ENCODE peak calls at places on chromosomes 11 and 22, in four cellular contexts. One of them, this sample, is unnamed.

GRCh38 chr11:13880719-13881118 is 81.8 kb upstream of the SPON1 start:
- DNase-seq in stromal cell of bone marrow: no peak
- DNase-seq in A549: no peak
- DNase-seq in activated naive CD8-positive, alpha-beta T cell treated with anti-CD3 and anti-CD28 coated beads, Interleukin-2, amount 50 U/mL, for 24 hours: no peak
- DNase-seq in this sample: no peak

GRCh38 chr11:13962562-13963168 is at the start of gene SPON1:
- DNase-seq in stromal cell of bone marrow: no peak
- DNase-seq in A549: no peak
- DNase-seq in activated naive CD8-positive, alpha-beta T cell treated with anti-CD3 and anti-CD28 coated beads, Interleukin-2, amount 50 U/mL, for 24 hours: peak; percentile 53
- DNase-seq in this sample: peak; percentile 55

GRCh38 chr11:66317766-66318575 is 1.1 kb upstream of the CD248 start:
- DNase-seq in stromal cell of bone marrow: peak; percentile 80
- DNase-seq in A549: no peak
- DNase-seq in activated naive CD8-positive, alpha-beta T cell treated with anti-CD3 and anti-CD28 coated beads, Interleukin-2, amount 50 U/mL, for 24 hours: peak; percentile 74
- DNase-seq in this sample: peak; percentile 91

GRCh38 chr11:132576706-132577105 is 955.6 kb downstream of the OPCML start:
- DNase-seq in stromal cell of bone marrow: peak; percentile 82
- DNase-seq in A549: no peak
- DNase-seq in activated naive CD8-positive, alpha-beta T cell treated with anti-CD3 and anti-CD28 coated beads, Interleukin-2, amount 50 U/mL, for 24 hours: no peak
- DNase-seq in this sample: no peak

GRCh38 chr11:117815262-117815803 is 9.2 kb downstream of the FXYD2 start:
- DNase-seq in stromal cell of bone marrow: no peak
- DNase-seq in A549: no peak
- DNase-seq in activated naive CD8-positive, alpha-beta T cell treated with anti-CD3 and anti-CD28 coated beads, Interleukin-2, amount 50 U/mL, for 24 hours: peak; percentile 74
- DNase-seq in this sample: peak; percentile 66

GRCh38 chr22:50308597-50308935 is 1.1 kb upstream of the PLXNB2 start:
- DNase-seq in stromal cell of bone marrow: no peak
- DNase-seq in A549: no peak
- DNase-seq in activated naive CD8-positive, alpha-beta T cell treated with anti-CD3 and anti-CD28 coated beads, Interleukin-2, amount 50 U/mL, for 24 hours: no peak
- DNase-seq in this sample: no peak

GRCh38 chr11:128738942-128739341 is 45.1 kb downstream of the FLI1 start:
- DNase-seq in stromal cell of bone marrow: no peak
- DNase-seq in A549: no peak
- DNase-seq in activated naive CD8-positive, alpha-beta T cell treated with anti-CD3 and anti-CD28 coated beads, Interleukin-2, amount 50 U/mL, for 24 hours: no peak
- DNase-seq in this sample: no peak

GRCh38 chr22:17931400-17931825 is 92.9 kb downstream of the MICAL3 start:
- DNase-seq in stromal cell of bone marrow: no peak
- DNase-seq in A549: no peak
- DNase-seq in activated naive CD8-positive, alpha-beta T cell treated with anti-CD3 and anti-CD28 coated beads, Interleukin-2, amount 50 U/mL, for 24 hours: no peak
- DNase-seq in this sample: no peak

GRCh38 chr11:71240865-71241691 is 11.3 kb downstream of the SHANK2 start:
- DNase-seq in stromal cell of bone marrow: peak; percentile 64
- DNase-seq in A549: peak; percentile 38
- DNase-seq in activated naive CD8-positive, alpha-beta T cell treated with anti-CD3 and anti-CD28 coated beads, Interleukin-2, amount 50 U/mL, for 24 hours: no peak
- DNase-seq in this sample: no peak

GRCh38 chr11:118046964-118047700 is 29.7 kb upstream of the TMPRSS4 start:
- DNase-seq in stromal cell of bone marrow: no peak
- DNase-seq in A549: no peak
- DNase-seq in activated naive CD8-positive, alpha-beta T cell treated with anti-CD3 and anti-CD28 coated beads, Interleukin-2, amount 50 U/mL, for 24 hours: peak; percentile 38
- DNase-seq in this sample: no peak

GRCh38 chr11:12599408-12600143 is 74.6 kb upstream of the TEAD1 start:
- DNase-seq in stromal cell of bone marrow: no peak
- DNase-seq in A549: peak; percentile 41
- DNase-seq in activated naive CD8-positive, alpha-beta T cell treated with anti-CD3 and anti-CD28 coated beads, Interleukin-2, amount 50 U/mL, for 24 hours: peak; percentile 55
- DNase-seq in this sample: peak; percentile 4

GRCh38 chr11:17734986-17735822 is 623 bp downstream of the KCNC1 start:
- DNase-seq in stromal cell of bone marrow: peak; percentile 41
- DNase-seq in A549: peak; percentile 56
- DNase-seq in activated naive CD8-positive, alpha-beta T cell treated with anti-CD3 and anti-CD28 coated beads, Interleukin-2, amount 50 U/mL, for 24 hours: peak; percentile 52
- DNase-seq in this sample: no peak

GRCh38 chr11:57903441-57904123 is 120.1 kb upstream of the OR9Q1 start:
- DNase-seq in stromal cell of bone marrow: no peak
- DNase-seq in A549: peak; percentile 30
- DNase-seq in activated naive CD8-positive, alpha-beta T cell treated with anti-CD3 and anti-CD28 coated beads, Interleukin-2, amount 50 U/mL, for 24 hours: peak; percentile 50
- DNase-seq in this sample: no peak

GRCh38 chr11:40401132-40401853 is 1058.2 kb downstream of the LRRC4C start:
- DNase-seq in stromal cell of bone marrow: no peak
- DNase-seq in A549: no peak
- DNase-seq in activated naive CD8-positive, alpha-beta T cell treated with anti-CD3 and anti-CD28 coated beads, Interleukin-2, amount 50 U/mL, for 24 hours: no peak
- DNase-seq in this sample: no peak

GRCh38 chr11:68973219-68973618 is 7.6 kb downstream of the MRGPRD start:
- DNase-seq in stromal cell of bone marrow: no peak
- DNase-seq in A549: no peak
- DNase-seq in activated naive CD8-positive, alpha-beta T cell treated with anti-CD3 and anti-CD28 coated beads, Interleukin-2, amount 50 U/mL, for 24 hours: no peak
- DNase-seq in this sample: no peak

GRCh38 chr22:43329061-43329460 is 14.1 kb downstream of the SCUBE1 start:
- DNase-seq in stromal cell of bone marrow: no peak
- DNase-seq in A549: no peak
- DNase-seq in activated naive CD8-positive, alpha-beta T cell treated with anti-CD3 and anti-CD28 coated beads, Interleukin-2, amount 50 U/mL, for 24 hours: no peak
- DNase-seq in this sample: no peak

GRCh38 chr11:46675288-46675851 is 25.0 kb downstream of the ARHGAP1 start:
- DNase-seq in stromal cell of bone marrow: peak; percentile 90
- DNase-seq in A549: peak; percentile 52
- DNase-seq in activated naive CD8-positive, alpha-beta T cell treated with anti-CD3 and anti-CD28 coated beads, Interleukin-2, amount 50 U/mL, for 24 hours: no peak
- DNase-seq in this sample: no peak

GRCh38 chr22:23137905-23138520 is 3.8 kb downstream of the RSPH14 start:
- DNase-seq in stromal cell of bone marrow: no peak
- DNase-seq in A549: no peak
- DNase-seq in activated naive CD8-positive, alpha-beta T cell treated with anti-CD3 and anti-CD28 coated beads, Interleukin-2, amount 50 U/mL, for 24 hours: peak; percentile 39
- DNase-seq in this sample: no peak

GRCh38 chr11:127451852-127452251 is 451.3 kb upstream of the KIRREL3 start:
- DNase-seq in stromal cell of bone marrow: no peak
- DNase-seq in A549: no peak
- DNase-seq in activated naive CD8-positive, alpha-beta T cell treated with anti-CD3 and anti-CD28 coated beads, Interleukin-2, amount 50 U/mL, for 24 hours: no peak
- DNase-seq in this sample: no peak

GRCh38 chr22:44448271-44448780 is 49.7 kb downstream of the RTL6 start:
- DNase-seq in stromal cell of bone marrow: peak; percentile 93
- DNase-seq in A549: peak; percentile 58
- DNase-seq in activated naive CD8-positive, alpha-beta T cell treated with anti-CD3 and anti-CD28 coated beads, Interleukin-2, amount 50 U/mL, for 24 hours: no peak
- DNase-seq in this sample: no peak

GRCh38 chr11:12319734-12320387 is 57.5 kb upstream of the PARVA start:
- DNase-seq in stromal cell of bone marrow: no peak
- DNase-seq in A549: no peak
- DNase-seq in activated naive CD8-positive, alpha-beta T cell treated with anti-CD3 and anti-CD28 coated beads, Interleukin-2, amount 50 U/mL, for 24 hours: no peak
- DNase-seq in this sample: no peak

GRCh38 chr11:109547356-109548027 is 125.5 kb downstream of the C11orf87 start:
- DNase-seq in stromal cell of bone marrow: peak; percentile 34
- DNase-seq in A549: no peak
- DNase-seq in activated naive CD8-positive, alpha-beta T cell treated with anti-CD3 and anti-CD28 coated beads, Interleukin-2, amount 50 U/mL, for 24 hours: no peak
- DNase-seq in this sample: no peak

GRCh38 chr11:6817668-6818067 is 18.2 kb upstream of the OR6A2 start:
- DNase-seq in stromal cell of bone marrow: no peak
- DNase-seq in A549: no peak
- DNase-seq in activated naive CD8-positive, alpha-beta T cell treated with anti-CD3 and anti-CD28 coated beads, Interleukin-2, amount 50 U/mL, for 24 hours: no peak
- DNase-seq in this sample: no peak